ENCODE peak calls at places on chromosomes 1 and 21, in four cellular contexts. C is lower lobe of right lung, O is upper lobe of right lung, H is iPS DF 19.7. R is an unnamed sample.

GRCh38 chr21:29201186-29201585 is 70.7 kb downstream of the MAP3K7CL start:
- DNase-seq in C (no peak), O (no peak), H (no peak), R (no peak)

GRCh38 chr1:212101735-212102134 is 66.2 kb downstream of the DTL start:
- DNase-seq in C (no peak), O (no peak), H (no peak), R (no peak)

GRCh38 chr1:5585256-5585655 is 407.0 kb downstream of the NPHP4 start:
- DNase-seq in C (no peak), O (no peak), H (no peak), R (no peak)

GRCh38 chr1:230067441-230067870 is 418 bp downstream of the GALNT2 start:
- DNase-seq in C (peak; percentile 57), O (peak; percentile 76), H (no peak), R (no peak)

GRCh38 chr1:175186371-175187160 is 6.0 kb downstream of the KIAA0040 start:
- DNase-seq in C (no peak), O (no peak), H (no peak), R (no peak)

GRCh38 chr1:228375578-228376261 is 30.9 kb downstream of the TRIM11 start:
- DNase-seq in C (peak; percentile 41), O (peak; percentile 64), H (no peak), R (no peak)

GRCh38 chr1:10674700-10675598 is 121.5 kb downstream of the CASZ1 start:
- DNase-seq in C (no peak), O (no peak), H (no peak), R (no peak)

GRCh38 chr1:2480986-2481364 is 4.9 kb downstream of the PLCH2 start:
- DNase-seq in C (no peak), O (no peak), H (no peak), R (no peak)

GRCh38 chr1:18179009-18179408 is 71.4 kb downstream of the IGSF21 start:
- DNase-seq in C (no peak), O (no peak), H (no peak), R (no peak)

GRCh38 chr1:2799811-2800663 is 1.5 kb downstream of the TTC34 start:
- DNase-seq in C (peak; percentile 45), O (peak; percentile 64), H (no peak), R (no peak)

GRCh38 chr1:243325305-243325890 is 69.6 kb downstream of the SDCCAG8 start:
- DNase-seq in C (no peak), O (no peak), H (no peak), R (no peak)

GRCh38 chr1:208595745-208596144 is 351.6 kb upstream of the PLXNA2 start:
- DNase-seq in C (no peak), O (no peak), H (no peak), R (no peak)

GRCh38 chr1:198238121-198238520 is 81.3 kb downstream of the NEK7 start:
- DNase-seq in C (peak; percentile 71), O (peak; percentile 61), H (no peak), R (peak; percentile 46)

GRCh38 chr1:199851453-199851852 is 176.1 kb upstream of the NR5A2 start:
- DNase-seq in C (no peak), O (no peak), H (no peak), R (no peak)

GRCh38 chr1:4180066-4180735 is 280.1 kb upstream of the C1orf174 start:
- DNase-seq in C (no peak), O (no peak), H (no peak), R (no peak)

GRCh38 chr1:7485086-7485780 is 285.9 kb upstream of the VAMP3 start:
- DNase-seq in C (no peak), O (no peak), H (no peak), R (peak; percentile 33)

GRCh38 chr1:172742599-172743500 is 83.9 kb downstream of the FASLG start:
- DNase-seq in C (no peak), O (no peak), H (no peak), R (no peak)

GRCh38 chr1:231021540-231022031 is 18.5 kb downstream of the FAM89A start:
- DNase-seq in C (no peak), O (no peak), H (no peak), R (no peak)

GRCh38 chr1:234987415-234988159 is 141.1 kb downstream of the TOMM20 start:
- DNase-seq in C (peak; percentile 60), O (no peak), H (no peak), R (no peak)

GRCh38 chr1:16117369-16117768 is 38.5 kb downstream of the EPHA2 start:
- DNase-seq in C (no peak), O (no peak), H (no peak), R (no peak)

GRCh38 chr1:201024251-201024998 is 911 bp upstream of the KIF21B start:
- DNase-seq in C (no peak), O (no peak), H (no peak), R (no peak)

GRCh38 chr1:150808134-150808533 is at the start of gene CTSK:
- DNase-seq in C (no peak), O (no peak), H (no peak), R (no peak)

R was measured in left lung.